ENCODE peak calls at places on chromosomes 6 and 20, in eight cellular contexts. E is left ventricle myocardium inferior; F is A549; N is PC-9; J is AG04450; K is endodermal cell; T is CD4-positive, CD25-positive, alpha-beta regulatory T cell; V is adipocyte. A is an unnamed sample.

GRCh38 chr6:27286141-27286540 is 25.9 kb downstream of the POM121L2 start:
- DNase-seq in E (no peak), F (no peak), N (no peak), J (no peak), K (no peak), T (no peak), V (no peak), A (no peak)

GRCh38 chr6:170523256-170524187 is 29.6 kb downstream of the PSMB1 start:
- DNase-seq in E (no peak), F (no peak), N (no peak), J (no peak), K (no peak), T (no peak), V (no peak), A (no peak)

GRCh38 chr20:44961868-44962267 is 1.7 kb upstream of the TOMM34 start:
- DNase-seq in E (no peak), F (no peak), N (no peak), J (no peak), K (no peak), T (no peak), V (peak; percentile 16), A (no peak)

GRCh38 chr6:13012977-13013680 is 296.6 kb downstream of the PHACTR1 start:
- DNase-seq in E (peak; percentile 77), F (no peak), N (no peak), J (no peak), K (peak; percentile 93), T (no peak), V (no peak), A (no peak)

GRCh38 chr6:62530985-62531384 is 245.0 kb upstream of the KHDRBS2 start:
- DNase-seq in E (no peak), F (no peak), N (no peak), J (no peak), K (no peak), T (no peak), V (no peak), A (no peak)

GRCh38 chr20:24677626-24678328 is 208.3 kb downstream of the SYNDIG1 start:
- DNase-seq in E (no peak), F (no peak), N (no peak), J (no peak), K (peak; percentile 56), T (no peak), V (no peak), A (no peak)

GRCh38 chr6:52063584-52064400 is 23.6 kb downstream of the PKHD1 start:
- DNase-seq in E (no peak), F (peak; percentile 36), N (no peak), J (no peak), K (peak; percentile 81), T (peak; percentile 63), V (peak; percentile 39), A (peak; percentile 13)

GRCh38 chr6:33740794-33741193 is 5.9 kb downstream of the IP6K3 start:
- DNase-seq in E (no peak), F (no peak), N (no peak), J (no peak), K (no peak), T (no peak), V (no peak), A (no peak)

GRCh38 chr6:131381052-131381451 is 192.0 kb upstream of the ARG1 start:
- DNase-seq in E (no peak), F (no peak), N (no peak), J (no peak), K (no peak), T (no peak), V (no peak), A (no peak)

GRCh38 chr6:170464524-170464979 is 88.6 kb downstream of the PSMB1 start:
- DNase-seq in E (no peak), F (no peak), N (no peak), J (no peak), K (peak; percentile 91), T (no peak), V (no peak), A (no peak)

DNA sequence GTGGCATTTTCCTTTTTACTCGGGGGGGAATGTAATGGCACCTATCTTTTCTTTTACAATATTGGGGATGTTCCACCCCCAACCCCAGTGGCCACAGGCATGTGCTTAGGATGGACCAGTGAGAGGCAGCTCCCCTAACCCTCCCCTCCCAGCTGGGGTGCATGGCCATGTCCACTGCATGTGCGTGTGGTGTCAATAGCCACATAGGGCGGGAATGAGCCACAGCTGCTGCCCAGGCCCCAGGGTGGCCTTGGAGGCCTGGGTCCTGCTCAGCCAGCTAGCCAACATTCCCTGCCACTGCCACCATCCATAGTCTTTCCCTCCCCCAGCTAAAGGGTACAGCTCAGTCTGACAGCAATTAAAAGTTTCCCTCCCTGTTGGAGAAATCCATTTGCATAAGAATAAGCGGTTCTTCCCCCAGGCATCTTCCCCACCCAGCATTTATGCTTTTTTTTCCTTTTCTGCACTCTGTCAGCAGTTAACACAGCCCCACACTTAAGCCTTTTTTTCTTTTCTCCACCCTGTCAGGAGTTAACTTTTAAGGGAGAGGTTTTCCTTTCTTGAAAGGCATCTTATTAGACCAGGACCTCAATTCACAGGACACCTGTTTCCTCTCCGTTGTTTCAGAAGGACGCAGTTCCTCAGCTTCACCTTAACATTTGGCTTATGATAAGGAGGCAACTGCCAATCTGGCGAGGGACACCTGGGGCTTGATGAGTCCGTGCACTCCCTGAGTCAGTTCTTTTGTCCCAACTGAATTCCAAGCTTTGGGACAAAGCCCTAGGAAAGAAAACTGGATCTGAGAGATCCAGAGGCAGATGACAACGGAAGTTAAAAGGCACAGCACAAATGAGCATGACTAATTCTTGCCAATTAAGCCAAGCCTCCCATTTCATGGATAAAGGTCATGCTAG is 121.4 kb downstream of the TPBG start:
- DNase-seq in E (no peak), F (no peak), N (no peak), J (no peak), K (no peak), T (no peak), V (no peak), A (no peak)
- H3K9me3 ChIP-seq in E (peaks cover 58% of the 10 kb centered on the region), F (no peaks in the 10 kb centered on the region), N (no peaks in the 10 kb centered on the region), J (peaks cover 4% of the 10 kb centered on the region), K (peaks cover 60% of the 10 kb centered on the region), T (no peaks in the 10 kb centered on the region), V (peaks cover 35% of the 10 kb centered on the region), A (no peaks in the 10 kb centered on the region)

GRCh38 chr6:137491478-137491877 is 2.7 kb downstream of the OLIG3 start:
- DNase-seq in E (no peak), F (no peak), N (no peak), J (no peak), K (no peak), T (no peak), V (no peak), A (no peak)

GRCh38 chr6:137494281-137494966 is at the start of gene OLIG3:
- DNase-seq in E (no peak), F (no peak), N (no peak), J (no peak), K (peak; percentile 78), T (no peak), V (no peak), A (no peak)

GRCh38 chr6:137493218-137494038 is 766 bp downstream of the OLIG3 start:
- DNase-seq in E (no peak), F (no peak), N (no peak), J (no peak), K (peak; percentile 86), T (no peak), V (no peak), A (no peak)

GRCh38 chr6:137492289-137492688 is 1.9 kb downstream of the OLIG3 start:
- DNase-seq in E (no peak), F (no peak), N (no peak), J (no peak), K (no peak), T (no peak), V (no peak), A (no peak)

DNA sequence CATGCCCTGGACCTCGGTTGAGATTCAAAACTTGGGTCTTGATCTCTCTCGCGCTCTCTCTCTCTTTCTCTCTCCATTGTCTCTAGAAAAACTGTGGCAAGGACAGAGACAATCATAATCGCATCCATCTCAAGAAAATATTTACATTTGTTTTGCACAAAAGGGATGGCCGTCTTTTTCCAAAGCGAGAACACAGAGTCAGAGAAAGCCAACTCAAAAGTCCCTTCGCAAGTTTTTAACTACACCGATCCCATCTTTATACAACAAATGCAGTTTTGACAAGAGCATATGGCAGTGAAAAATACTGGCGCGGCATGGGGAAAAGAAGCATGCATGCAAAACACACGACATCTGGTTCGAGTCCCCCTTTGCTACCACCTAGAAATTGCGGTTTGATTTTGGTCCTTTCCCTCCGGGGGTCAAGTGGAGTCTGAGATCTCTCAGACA is 1.4 kb downstream of the OLIG3 start:
- DNase-seq in E (no peak), F (no peak), N (no peak), J (no peak), K (peak; percentile 44), T (no peak), V (no peak), A (no peak)
- H3K9me3 ChIP-seq in E (no peaks in the 10 kb centered on the region), F (no peaks in the 10 kb centered on the region), N (no peaks in the 10 kb centered on the region), J (peaks cover 13% of the 10 kb centered on the region), K (no peaks in the 10 kb centered on the region), T (no peaks in the 10 kb centered on the region), V (peaks cover 3% of the 10 kb centered on the region), A (no peaks in the 10 kb centered on the region)

GRCh38 chr20:31497838-31498540 is 16.3 kb upstream of the HM13 start:
- DNase-seq in E (peak; percentile 65), F (no peak), N (no peak), J (no peak), K (peak; percentile 64), T (no peak), V (no peak), A (no peak)
- H3K9me3 ChIP-seq in E (no peaks in the 10 kb centered on the region), F (no peaks in the 10 kb centered on the region), N (no peaks in the 10 kb centered on the region), J (no peaks in the 10 kb centered on the region), K (no peaks in the 10 kb centered on the region), T (no peaks in the 10 kb centered on the region), V (no peaks in the 10 kb centered on the region), A (no peaks in the 10 kb centered on the region)

DNA sequence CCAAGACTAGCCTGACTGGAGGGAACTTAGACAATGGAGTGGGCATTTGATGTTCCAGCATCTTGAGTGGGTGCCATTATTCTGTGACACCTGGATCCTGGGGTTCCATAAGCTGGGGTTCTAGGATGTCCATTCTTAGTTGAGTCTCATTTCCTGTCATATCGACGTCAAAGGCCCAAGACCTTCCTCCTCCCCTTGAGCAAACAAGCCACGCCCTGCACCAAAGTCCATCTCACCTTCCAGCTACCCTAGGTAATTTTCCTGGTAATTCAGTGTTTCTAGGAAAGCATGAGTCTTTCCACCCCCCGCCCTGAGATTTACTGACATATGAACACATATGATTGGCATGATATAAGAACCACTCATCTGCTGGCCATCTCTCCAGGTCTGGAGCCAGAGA is at the start of gene TRIM40:
- DNase-seq in E (no peak), F (peak; percentile 39), N (no peak), J (no peak), K (no peak), T (no peak), V (no peak), A (no peak)
- H3K9me3 ChIP-seq in E (no peaks in the 10 kb centered on the region), F (no peaks in the 10 kb centered on the region), N (no peaks in the 10 kb centered on the region), J (no peaks in the 10 kb centered on the region), K (no peaks in the 10 kb centered on the region), T (no peaks in the 10 kb centered on the region), V (no peaks in the 10 kb centered on the region), A (no peaks in the 10 kb centered on the region)

GRCh38 chr6:95815389-95816056 is 200.3 kb upstream of the FUT9 start:
- DNase-seq in E (no peak), F (no peak), N (no peak), J (no peak), K (no peak), T (no peak), V (no peak), A (no peak)
- H3K9me3 ChIP-seq in E (no peaks in the 10 kb centered on the region), F (no peaks in the 10 kb centered on the region), N (peaks cover 5% of the 10 kb centered on the region), J (peaks cover 19% of the 10 kb centered on the region), K (peaks cover 27% of the 10 kb centered on the region), T (no peaks in the 10 kb centered on the region), V (no peaks in the 10 kb centered on the region), A (no peaks in the 10 kb centered on the region)